ENCODE peak calls at places on chromosomes 6 and 20, in seven cellular contexts. One of them, this sample, is unnamed.

GRCh38 chr6:41058783-41059181 is 5.8 kb downstream of the APOBEC2 start:
- DNase-seq in right lobe of liver: no peak
- DNase-seq in activated T-helper 1 cell treated with anti-CD3 and anti-CD28 coated beads, Interleukin-12 subunit alpha, Interleukin-12 subunit beta, Interleukin-2, Interleukin-4 antibody, amounts not matched to agents 30 ng/mL and 10 ng/mL and 1 ng/mL, durations not matched to agents 14 hours and 24 hours and 36 hours: no peak
- DNase-seq in cardiac muscle cell: no peak
- DNase-seq in occipital lobe: no peak
- DNase-seq in A673: no peak
- DNase-seq in CD8-positive, alpha-beta memory T cell: no peak
- DNase-seq in this sample: no peak

GRCh38 chr6:7165736-7166296 is 58.1 kb downstream of the RREB1 start:
- DNase-seq in right lobe of liver: no peak
- DNase-seq in activated T-helper 1 cell treated with anti-CD3 and anti-CD28 coated beads, Interleukin-12 subunit alpha, Interleukin-12 subunit beta, Interleukin-2, Interleukin-4 antibody, amounts not matched to agents 30 ng/mL and 10 ng/mL and 1 ng/mL, durations not matched to agents 14 hours and 24 hours and 36 hours: no peak
- DNase-seq in cardiac muscle cell: no peak
- DNase-seq in occipital lobe: no peak
- DNase-seq in A673: peak
- DNase-seq in CD8-positive, alpha-beta memory T cell: no peak
- DNase-seq in this sample: no peak

GRCh38 chr6:158803733-158804143 is 15.4 kb downstream of the EZR start:
- DNase-seq in right lobe of liver: no peak
- DNase-seq in activated T-helper 1 cell treated with anti-CD3 and anti-CD28 coated beads, Interleukin-12 subunit alpha, Interleukin-12 subunit beta, Interleukin-2, Interleukin-4 antibody, amounts not matched to agents 30 ng/mL and 10 ng/mL and 1 ng/mL, durations not matched to agents 14 hours and 24 hours and 36 hours: peak
- DNase-seq in cardiac muscle cell: no peak
- DNase-seq in occipital lobe: no peak
- DNase-seq in A673: peak
- DNase-seq in CD8-positive, alpha-beta memory T cell: peak
- DNase-seq in this sample: no peak

GRCh38 chr20:50085481-50086365 is 27.2 kb downstream of the UBE2V1 start:
- DNase-seq in right lobe of liver: no peak
- DNase-seq in activated T-helper 1 cell treated with anti-CD3 and anti-CD28 coated beads, Interleukin-12 subunit alpha, Interleukin-12 subunit beta, Interleukin-2, Interleukin-4 antibody, amounts not matched to agents 30 ng/mL and 10 ng/mL and 1 ng/mL, durations not matched to agents 14 hours and 24 hours and 36 hours: peak
- DNase-seq in cardiac muscle cell: peak
- DNase-seq in occipital lobe: no peak
- DNase-seq in A673: peak
- DNase-seq in CD8-positive, alpha-beta memory T cell: peak
- DNase-seq in this sample: no peak

GRCh38 chr20:59015812-59016711 is 3.2 kb upstream of the TUBB1 start:
- DNase-seq in right lobe of liver: no peak
- DNase-seq in activated T-helper 1 cell treated with anti-CD3 and anti-CD28 coated beads, Interleukin-12 subunit alpha, Interleukin-12 subunit beta, Interleukin-2, Interleukin-4 antibody, amounts not matched to agents 30 ng/mL and 10 ng/mL and 1 ng/mL, durations not matched to agents 14 hours and 24 hours and 36 hours: no peak
- DNase-seq in cardiac muscle cell: peak
- DNase-seq in occipital lobe: no peak
- DNase-seq in A673: no peak
- DNase-seq in CD8-positive, alpha-beta memory T cell: no peak
- DNase-seq in this sample: peak

GRCh38 chr6:167574431-167575097 is 249.7 kb downstream of the TTLL2 start:
- DNase-seq in right lobe of liver: no peak
- DNase-seq in activated T-helper 1 cell treated with anti-CD3 and anti-CD28 coated beads, Interleukin-12 subunit alpha, Interleukin-12 subunit beta, Interleukin-2, Interleukin-4 antibody, amounts not matched to agents 30 ng/mL and 10 ng/mL and 1 ng/mL, durations not matched to agents 14 hours and 24 hours and 36 hours: no peak
- DNase-seq in cardiac muscle cell: no peak
- DNase-seq in occipital lobe: no peak
- DNase-seq in A673: no peak
- DNase-seq in CD8-positive, alpha-beta memory T cell: no peak
- DNase-seq in this sample: peak

GRCh38 chr6:3916211-3916610 is 67.0 kb downstream of the FAM50B start:
- DNase-seq in right lobe of liver: no peak
- DNase-seq in activated T-helper 1 cell treated with anti-CD3 and anti-CD28 coated beads, Interleukin-12 subunit alpha, Interleukin-12 subunit beta, Interleukin-2, Interleukin-4 antibody, amounts not matched to agents 30 ng/mL and 10 ng/mL and 1 ng/mL, durations not matched to agents 14 hours and 24 hours and 36 hours: no peak
- DNase-seq in cardiac muscle cell: no peak
- DNase-seq in occipital lobe: no peak
- DNase-seq in A673: no peak
- DNase-seq in CD8-positive, alpha-beta memory T cell: no peak
- DNase-seq in this sample: no peak

GRCh38 chr20:24614341-24614740 is 144.9 kb downstream of the SYNDIG1 start:
- DNase-seq in right lobe of liver: no peak
- DNase-seq in activated T-helper 1 cell treated with anti-CD3 and anti-CD28 coated beads, Interleukin-12 subunit alpha, Interleukin-12 subunit beta, Interleukin-2, Interleukin-4 antibody, amounts not matched to agents 30 ng/mL and 10 ng/mL and 1 ng/mL, durations not matched to agents 14 hours and 24 hours and 36 hours: no peak
- DNase-seq in cardiac muscle cell: no peak
- DNase-seq in occipital lobe: no peak
- DNase-seq in A673: no peak
- DNase-seq in CD8-positive, alpha-beta memory T cell: no peak
- DNase-seq in this sample: no peak

GRCh38 chr20:49172413-49172812 is 15.7 kb downstream of the STAU1 start:
- DNase-seq in right lobe of liver: no peak
- DNase-seq in activated T-helper 1 cell treated with anti-CD3 and anti-CD28 coated beads, Interleukin-12 subunit alpha, Interleukin-12 subunit beta, Interleukin-2, Interleukin-4 antibody, amounts not matched to agents 30 ng/mL and 10 ng/mL and 1 ng/mL, durations not matched to agents 14 hours and 24 hours and 36 hours: no peak
- DNase-seq in cardiac muscle cell: no peak
- DNase-seq in occipital lobe: no peak
- DNase-seq in A673: no peak
- DNase-seq in CD8-positive, alpha-beta memory T cell: no peak
- DNase-seq in this sample: no peak

GRCh38 chr20:31712564-31713311 is 9.9 kb downstream of the BCL2L1 start:
- DNase-seq in right lobe of liver: no peak
- DNase-seq in activated T-helper 1 cell treated with anti-CD3 and anti-CD28 coated beads, Interleukin-12 subunit alpha, Interleukin-12 subunit beta, Interleukin-2, Interleukin-4 antibody, amounts not matched to agents 30 ng/mL and 10 ng/mL and 1 ng/mL, durations not matched to agents 14 hours and 24 hours and 36 hours: no peak
- DNase-seq in cardiac muscle cell: peak
- DNase-seq in occipital lobe: peak
- DNase-seq in A673: peak
- DNase-seq in CD8-positive, alpha-beta memory T cell: no peak
- DNase-seq in this sample: no peak

GRCh38 chr20:63206878-63207277 is 9.1 kb downstream of the YTHDF1 start:
- DNase-seq in right lobe of liver: no peak
- DNase-seq in activated T-helper 1 cell treated with anti-CD3 and anti-CD28 coated beads, Interleukin-12 subunit alpha, Interleukin-12 subunit beta, Interleukin-2, Interleukin-4 antibody, amounts not matched to agents 30 ng/mL and 10 ng/mL and 1 ng/mL, durations not matched to agents 14 hours and 24 hours and 36 hours: no peak
- DNase-seq in cardiac muscle cell: no peak
- DNase-seq in occipital lobe: no peak
- DNase-seq in A673: no peak
- DNase-seq in CD8-positive, alpha-beta memory T cell: no peak
- DNase-seq in this sample: no peak

GRCh38 chr6:144349690-144350132 is 64.6 kb downstream of the UTRN start:
- DNase-seq in right lobe of liver: no peak
- DNase-seq in activated T-helper 1 cell treated with anti-CD3 and anti-CD28 coated beads, Interleukin-12 subunit alpha, Interleukin-12 subunit beta, Interleukin-2, Interleukin-4 antibody, amounts not matched to agents 30 ng/mL and 10 ng/mL and 1 ng/mL, durations not matched to agents 14 hours and 24 hours and 36 hours: no peak
- DNase-seq in cardiac muscle cell: no peak
- DNase-seq in occipital lobe: no peak
- DNase-seq in A673: no peak
- DNase-seq in CD8-positive, alpha-beta memory T cell: peak
- DNase-seq in this sample: no peak

GRCh38 chr6:18323935-18324707 is 59.8 kb upstream of the DEK start:
- DNase-seq in right lobe of liver: no peak
- DNase-seq in activated T-helper 1 cell treated with anti-CD3 and anti-CD28 coated beads, Interleukin-12 subunit alpha, Interleukin-12 subunit beta, Interleukin-2, Interleukin-4 antibody, amounts not matched to agents 30 ng/mL and 10 ng/mL and 1 ng/mL, durations not matched to agents 14 hours and 24 hours and 36 hours: no peak
- DNase-seq in cardiac muscle cell: peak
- DNase-seq in occipital lobe: no peak
- DNase-seq in A673: peak
- DNase-seq in CD8-positive, alpha-beta memory T cell: peak
- DNase-seq in this sample: peak

GRCh38 chr6:63272397-63272796 is 47.4 kb downstream of the LGSN start:
- DNase-seq in right lobe of liver: no peak
- DNase-seq in activated T-helper 1 cell treated with anti-CD3 and anti-CD28 coated beads, Interleukin-12 subunit alpha, Interleukin-12 subunit beta, Interleukin-2, Interleukin-4 antibody, amounts not matched to agents 30 ng/mL and 10 ng/mL and 1 ng/mL, durations not matched to agents 14 hours and 24 hours and 36 hours: no peak
- DNase-seq in cardiac muscle cell: peak
- DNase-seq in occipital lobe: no peak
- DNase-seq in A673: peak
- DNase-seq in CD8-positive, alpha-beta memory T cell: no peak
- DNase-seq in this sample: no peak

GRCh38 chr20:62816031-62816878 is 595 bp upstream of the COL9A3 start:
- DNase-seq in right lobe of liver: no peak
- DNase-seq in activated T-helper 1 cell treated with anti-CD3 and anti-CD28 coated beads, Interleukin-12 subunit alpha, Interleukin-12 subunit beta, Interleukin-2, Interleukin-4 antibody, amounts not matched to agents 30 ng/mL and 10 ng/mL and 1 ng/mL, durations not matched to agents 14 hours and 24 hours and 36 hours: no peak
- DNase-seq in cardiac muscle cell: peak
- DNase-seq in occipital lobe: no peak
- DNase-seq in A673: no peak
- DNase-seq in CD8-positive, alpha-beta memory T cell: no peak
- DNase-seq in this sample: no peak

GRCh38 chr6:75402296-75402695 is 91.3 kb downstream of the FILIP1 start:
- DNase-seq in right lobe of liver: no peak
- DNase-seq in activated T-helper 1 cell treated with anti-CD3 and anti-CD28 coated beads, Interleukin-12 subunit alpha, Interleukin-12 subunit beta, Interleukin-2, Interleukin-4 antibody, amounts not matched to agents 30 ng/mL and 10 ng/mL and 1 ng/mL, durations not matched to agents 14 hours and 24 hours and 36 hours: no peak
- DNase-seq in cardiac muscle cell: peak
- DNase-seq in occipital lobe: no peak
- DNase-seq in A673: no peak
- DNase-seq in CD8-positive, alpha-beta memory T cell: no peak
- DNase-seq in this sample: no peak

GRCh38 chr6:161584051-161584450 is 310.2 kb upstream of the AGPAT4 start:
- DNase-seq in right lobe of liver: no peak
- DNase-seq in activated T-helper 1 cell treated with anti-CD3 and anti-CD28 coated beads, Interleukin-12 subunit alpha, Interleukin-12 subunit beta, Interleukin-2, Interleukin-4 antibody, amounts not matched to agents 30 ng/mL and 10 ng/mL and 1 ng/mL, durations not matched to agents 14 hours and 24 hours and 36 hours: no peak
- DNase-seq in cardiac muscle cell: no peak
- DNase-seq in occipital lobe: no peak
- DNase-seq in A673: no peak
- DNase-seq in CD8-positive, alpha-beta memory T cell: no peak
- DNase-seq in this sample: no peak

GRCh38 chr6:142867355-142867801 is 77.6 kb downstream of the HIVEP2 start:
- DNase-seq in right lobe of liver: no peak
- DNase-seq in activated T-helper 1 cell treated with anti-CD3 and anti-CD28 coated beads, Interleukin-12 subunit alpha, Interleukin-12 subunit beta, Interleukin-2, Interleukin-4 antibody, amounts not matched to agents 30 ng/mL and 10 ng/mL and 1 ng/mL, durations not matched to agents 14 hours and 24 hours and 36 hours: no peak
- DNase-seq in cardiac muscle cell: no peak
- DNase-seq in occipital lobe: no peak
- DNase-seq in A673: no peak
- DNase-seq in CD8-positive, alpha-beta memory T cell: no peak
- DNase-seq in this sample: no peak

GRCh38 chr6:3026811-3027626 is 27.3 kb downstream of the NQO2 start:
- DNase-seq in right lobe of liver: no peak
- DNase-seq in activated T-helper 1 cell treated with anti-CD3 and anti-CD28 coated beads, Interleukin-12 subunit alpha, Interleukin-12 subunit beta, Interleukin-2, Interleukin-4 antibody, amounts not matched to agents 30 ng/mL and 10 ng/mL and 1 ng/mL, durations not matched to agents 14 hours and 24 hours and 36 hours: peak
- DNase-seq in cardiac muscle cell: no peak
- DNase-seq in occipital lobe: no peak
- DNase-seq in A673: no peak
- DNase-seq in CD8-positive, alpha-beta memory T cell: peak
- DNase-seq in this sample: no peak

GRCh38 chr20:15045246-15045645 is 707.8 kb upstream of the FLRT3 start:
- DNase-seq in right lobe of liver: no peak
- DNase-seq in activated T-helper 1 cell treated with anti-CD3 and anti-CD28 coated beads, Interleukin-12 subunit alpha, Interleukin-12 subunit beta, Interleukin-2, Interleukin-4 antibody, amounts not matched to agents 30 ng/mL and 10 ng/mL and 1 ng/mL, durations not matched to agents 14 hours and 24 hours and 36 hours: no peak
- DNase-seq in cardiac muscle cell: no peak
- DNase-seq in occipital lobe: no peak
- DNase-seq in A673: no peak
- DNase-seq in CD8-positive, alpha-beta memory T cell: no peak
- DNase-seq in this sample: no peak

GRCh38 chr6:71197267-71197666 is 91.3 kb upstream of the OGFRL1 start:
- DNase-seq in right lobe of liver: no peak
- DNase-seq in activated T-helper 1 cell treated with anti-CD3 and anti-CD28 coated beads, Interleukin-12 subunit alpha, Interleukin-12 subunit beta, Interleukin-2, Interleukin-4 antibody, amounts not matched to agents 30 ng/mL and 10 ng/mL and 1 ng/mL, durations not matched to agents 14 hours and 24 hours and 36 hours: no peak
- DNase-seq in cardiac muscle cell: no peak
- DNase-seq in occipital lobe: no peak
- DNase-seq in A673: no peak
- DNase-seq in CD8-positive, alpha-beta memory T cell: no peak
- DNase-seq in this sample: no peak

GRCh38 chr20:48275737-48276342 is 490.6 kb upstream of the SULF2 start:
- DNase-seq in right lobe of liver: no peak
- DNase-seq in activated T-helper 1 cell treated with anti-CD3 and anti-CD28 coated beads, Interleukin-12 subunit alpha, Interleukin-12 subunit beta, Interleukin-2, Interleukin-4 antibody, amounts not matched to agents 30 ng/mL and 10 ng/mL and 1 ng/mL, durations not matched to agents 14 hours and 24 hours and 36 hours: no peak
- DNase-seq in cardiac muscle cell: peak
- DNase-seq in occipital lobe: no peak
- DNase-seq in A673: peak
- DNase-seq in CD8-positive, alpha-beta memory T cell: no peak
- DNase-seq in this sample: no peak

GRCh38 chr6:39937686-39938333 is 3.5 kb upstream of the MOCS1 start:
- DNase-seq in right lobe of liver: no peak
- DNase-seq in activated T-helper 1 cell treated with anti-CD3 and anti-CD28 coated beads, Interleukin-12 subunit alpha, Interleukin-12 subunit beta, Interleukin-2, Interleukin-4 antibody, amounts not matched to agents 30 ng/mL and 10 ng/mL and 1 ng/mL, durations not matched to agents 14 hours and 24 hours and 36 hours: no peak
- DNase-seq in cardiac muscle cell: no peak
- DNase-seq in occipital lobe: no peak
- DNase-seq in A673: no peak
- DNase-seq in CD8-positive, alpha-beta memory T cell: no peak
- DNase-seq in this sample: no peak

GRCh38 chr6:170292778-170293164 is 1.9 kb upstream of the DLL1 start:
- DNase-seq in right lobe of liver: no peak
- DNase-seq in activated T-helper 1 cell treated with anti-CD3 and anti-CD28 coated beads, Interleukin-12 subunit alpha, Interleukin-12 subunit beta, Interleukin-2, Interleukin-4 antibody, amounts not matched to agents 30 ng/mL and 10 ng/mL and 1 ng/mL, durations not matched to agents 14 hours and 24 hours and 36 hours: no peak
- DNase-seq in cardiac muscle cell: no peak
- DNase-seq in occipital lobe: no peak
- DNase-seq in A673: peak
- DNase-seq in CD8-positive, alpha-beta memory T cell: no peak
- DNase-seq in this sample: no peak

GRCh38 chr6:168411130-168411529 is 29.9 kb upstream of the SMOC2 start:
- DNase-seq in right lobe of liver: no peak
- DNase-seq in activated T-helper 1 cell treated with anti-CD3 and anti-CD28 coated beads, Interleukin-12 subunit alpha, Interleukin-12 subunit beta, Interleukin-2, Interleukin-4 antibody, amounts not matched to agents 30 ng/mL and 10 ng/mL and 1 ng/mL, durations not matched to agents 14 hours and 24 hours and 36 hours: no peak
- DNase-seq in cardiac muscle cell: no peak
- DNase-seq in occipital lobe: no peak
- DNase-seq in A673: no peak
- DNase-seq in CD8-positive, alpha-beta memory T cell: no peak
- DNase-seq in this sample: no peak

GRCh38 chr6:130366011-130366963 is at the start of gene TMEM200A:
- DNase-seq in right lobe of liver: peak
- DNase-seq in activated T-helper 1 cell treated with anti-CD3 and anti-CD28 coated beads, Interleukin-12 subunit alpha, Interleukin-12 subunit beta, Interleukin-2, Interleukin-4 antibody, amounts not matched to agents 30 ng/mL and 10 ng/mL and 1 ng/mL, durations not matched to agents 14 hours and 24 hours and 36 hours: no peak
- DNase-seq in cardiac muscle cell: peak
- DNase-seq in occipital lobe: peak
- DNase-seq in A673: peak
- DNase-seq in CD8-positive, alpha-beta memory T cell: no peak
- DNase-seq in this sample: no peak

GRCh38 chr6:12165297-12165696 is 124.9 kb upstream of the EDN1 start:
- DNase-seq in right lobe of liver: no peak
- DNase-seq in activated T-helper 1 cell treated with anti-CD3 and anti-CD28 coated beads, Interleukin-12 subunit alpha, Interleukin-12 subunit beta, Interleukin-2, Interleukin-4 antibody, amounts not matched to agents 30 ng/mL and 10 ng/mL and 1 ng/mL, durations not matched to agents 14 hours and 24 hours and 36 hours: no peak
- DNase-seq in cardiac muscle cell: no peak
- DNase-seq in occipital lobe: no peak
- DNase-seq in A673: no peak
- DNase-seq in CD8-positive, alpha-beta memory T cell: no peak
- DNase-seq in this sample: no peak

This sample was measured in CD8-positive, alpha-beta T cell.